ENCODE peak calls at places on chromosomes 12 and 14, in nine cellular contexts. One of them, this sample, is unnamed.

GRCh38 chr12:120007272-120007671 is 18.2 kb downstream of the BICDL1 start:
- DNase-seq in endodermal cell: no peak
- DNase-seq in BE2C: no peak
- DNase-seq in NB4: peak
- DNase-seq in A549: no peak
- DNase-seq in AG04450: no peak
- DNase-seq in GM23338: no peak
- DNase-seq in pancreas: no peak
- DNase-seq in left ventricle myocardium inferior: no peak
- DNase-seq in this sample: no peak

GRCh38 chr12:58648151-58648550 is 272.2 kb downstream of the LRIG3 start:
- DNase-seq in endodermal cell: no peak
- DNase-seq in BE2C: no peak
- DNase-seq in NB4: no peak
- DNase-seq in A549: no peak
- DNase-seq in AG04450: no peak
- DNase-seq in GM23338: no peak
- DNase-seq in pancreas: no peak
- DNase-seq in left ventricle myocardium inferior: no peak
- DNase-seq in this sample: no peak

GRCh38 chr14:50351016-50351415 is 38.9 kb downstream of the DMAC2L start:
- DNase-seq in endodermal cell: no peak
- DNase-seq in BE2C: no peak
- DNase-seq in NB4: peak
- DNase-seq in A549: no peak
- DNase-seq in AG04450: no peak
- DNase-seq in GM23338: no peak
- DNase-seq in pancreas: no peak
- DNase-seq in left ventricle myocardium inferior: no peak
- DNase-seq in this sample: no peak

GRCh38 chr14:81303258-81303935 is 82.6 kb upstream of the GTF2A1 start:
- DNase-seq in endodermal cell: no peak
- DNase-seq in BE2C: no peak
- DNase-seq in NB4: peak
- DNase-seq in A549: peak
- DNase-seq in AG04450: no peak
- DNase-seq in GM23338: no peak
- DNase-seq in pancreas: peak
- DNase-seq in left ventricle myocardium inferior: no peak
- DNase-seq in this sample: no peak

GRCh38 chr12:46831335-46832083 is 5.7 kb upstream of the SLC38A4 start:
- DNase-seq in endodermal cell: peak
- DNase-seq in BE2C: no peak
- DNase-seq in NB4: no peak
- DNase-seq in A549: no peak
- DNase-seq in AG04450: no peak
- DNase-seq in GM23338: peak
- DNase-seq in pancreas: peak
- DNase-seq in left ventricle myocardium inferior: peak
- DNase-seq in this sample: no peak

GRCh38 chr12:117041798-117042170 is 57.4 kb downstream of the TESC start:
- DNase-seq in endodermal cell: no peak
- DNase-seq in BE2C: no peak
- DNase-seq in NB4: no peak
- DNase-seq in A549: no peak
- DNase-seq in AG04450: no peak
- DNase-seq in GM23338: no peak
- DNase-seq in pancreas: no peak
- DNase-seq in left ventricle myocardium inferior: no peak
- DNase-seq in this sample: no peak

GRCh38 chr12:69008510-69008909 is 75.5 kb upstream of the CPM start:
- DNase-seq in endodermal cell: no peak
- DNase-seq in BE2C: no peak
- DNase-seq in NB4: peak
- DNase-seq in A549: no peak
- DNase-seq in AG04450: no peak
- DNase-seq in GM23338: no peak
- DNase-seq in pancreas: no peak
- DNase-seq in left ventricle myocardium inferior: no peak
- DNase-seq in this sample: no peak

GRCh38 chr12:662541-663292 is 528 bp downstream of the NINJ2 start:
- DNase-seq in endodermal cell: no peak
- DNase-seq in BE2C: no peak
- DNase-seq in NB4: peak
- DNase-seq in A549: no peak
- DNase-seq in AG04450: no peak
- DNase-seq in GM23338: no peak
- DNase-seq in pancreas: no peak
- DNase-seq in left ventricle myocardium inferior: no peak
- DNase-seq in this sample: no peak

DNA sequence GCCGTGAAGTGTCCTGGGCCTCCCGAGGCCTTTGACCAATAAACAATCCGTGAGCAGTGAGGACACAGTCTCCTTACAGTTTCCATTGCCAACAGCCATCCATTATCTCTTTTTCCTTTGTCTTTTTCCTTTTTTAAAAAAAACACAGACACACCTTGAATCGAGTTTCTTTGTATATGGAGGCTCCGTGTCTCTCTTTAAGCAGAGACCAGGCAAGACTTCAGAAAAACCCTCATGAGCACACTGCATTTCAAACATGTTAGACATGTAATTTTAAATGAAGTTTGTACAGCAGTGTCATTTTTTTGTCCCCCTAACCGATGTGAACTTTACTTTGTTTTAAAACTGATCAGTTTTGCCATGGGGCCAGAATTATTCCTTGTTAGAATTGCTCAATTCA is 111.1 kb downstream of the SPTSSA start:
- DNase-seq in endodermal cell: no peak
- DNase-seq in BE2C: no peak
- DNase-seq in NB4: no peak
- DNase-seq in A549: no peak
- DNase-seq in AG04450: no peak
- DNase-seq in GM23338: no peak
- DNase-seq in pancreas: no peak
- DNase-seq in left ventricle myocardium inferior: no peak
- DNase-seq in this sample: no peak
- TF ChIP-seq CTCF in endodermal cell: no peak
- TF ChIP-seq CTCF in BE2C: no peak
- TF ChIP-seq CTCF in NB4: no peak
- TF ChIP-seq CTCF in A549: no peak
- TF ChIP-seq CTCF in AG04450: no peak
- TF ChIP-seq CTCF in GM23338: no peak
- TF ChIP-seq CTCF in pancreas: no peak
- TF ChIP-seq CTCF in left ventricle myocardium inferior: no peak
- TF ChIP-seq CTCF in this sample: no peak

DNA sequence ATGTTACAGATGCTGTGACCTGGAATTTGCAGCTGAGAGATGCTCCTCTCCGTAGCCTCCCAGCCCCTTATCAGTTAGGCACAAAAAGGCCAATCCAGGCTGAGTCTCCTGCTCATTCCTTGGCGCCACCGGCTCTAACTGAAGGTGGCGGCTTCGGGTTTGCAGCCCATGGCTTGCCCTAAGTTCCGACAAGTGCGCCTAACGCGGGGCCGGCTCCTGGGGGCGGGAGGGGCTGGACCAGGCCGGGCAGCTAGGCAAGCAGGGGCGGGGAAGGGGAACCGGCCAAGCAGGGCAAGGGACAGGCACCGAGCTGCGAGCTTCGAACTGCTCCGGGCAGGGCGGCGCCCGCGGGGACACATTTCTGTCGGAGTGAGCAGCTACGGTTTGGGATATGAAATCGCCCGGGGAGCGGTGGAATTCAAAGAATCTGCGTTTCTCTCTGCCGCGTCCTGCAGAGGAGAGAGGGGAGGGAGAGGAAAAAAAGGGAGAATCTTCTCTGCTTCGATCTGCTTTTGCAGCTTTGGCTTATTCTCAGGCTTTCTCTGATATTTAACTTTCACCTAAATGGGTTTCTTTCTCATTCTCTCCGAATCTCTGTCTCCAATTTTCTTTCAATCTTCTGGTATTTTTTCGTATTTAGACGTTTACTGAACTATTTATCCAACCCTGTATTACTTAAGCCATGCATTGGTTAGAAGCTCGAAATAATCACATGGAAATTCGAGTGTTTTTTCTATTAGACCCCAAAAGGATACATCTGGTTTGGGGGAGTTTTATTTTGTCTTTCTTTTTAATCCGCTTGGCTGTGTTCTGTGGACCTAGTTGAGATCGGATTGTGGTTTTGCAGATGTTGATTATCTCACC is 1.6 kb upstream of the HOXC12 start:
- DNase-seq in endodermal cell: peak
- DNase-seq in BE2C: no peak
- DNase-seq in NB4: no peak
- DNase-seq in A549: peak
- DNase-seq in AG04450: no peak
- DNase-seq in GM23338: peak
- DNase-seq in pancreas: no peak
- DNase-seq in left ventricle myocardium inferior: no peak
- DNase-seq in this sample: no peak
- H3K4me3 ChIP-seq in endodermal cell: no peak
- H3K4me3 ChIP-seq in BE2C: no peak
- H3K4me3 ChIP-seq in NB4: no peak
- H3K4me3 ChIP-seq in A549: no peak
- H3K4me3 ChIP-seq in AG04450: no peak
- H3K4me3 ChIP-seq in GM23338: peak
- H3K4me3 ChIP-seq in pancreas: no peak
- H3K4me3 ChIP-seq in left ventricle myocardium inferior: no peak
- H3K4me3 ChIP-seq in this sample: no peak

GRCh38 chr14:65783576-65783975 is 371.0 kb downstream of the FUT8 start:
- DNase-seq in endodermal cell: peak
- DNase-seq in BE2C: no peak
- DNase-seq in NB4: no peak
- DNase-seq in A549: no peak
- DNase-seq in AG04450: no peak
- DNase-seq in GM23338: no peak
- DNase-seq in pancreas: no peak
- DNase-seq in left ventricle myocardium inferior: no peak
- DNase-seq in this sample: no peak

GRCh38 chr14:65780566-65780965 is 368.0 kb downstream of the FUT8 start:
- DNase-seq in endodermal cell: no peak
- DNase-seq in BE2C: no peak
- DNase-seq in NB4: no peak
- DNase-seq in A549: no peak
- DNase-seq in AG04450: no peak
- DNase-seq in GM23338: no peak
- DNase-seq in pancreas: no peak
- DNase-seq in left ventricle myocardium inferior: no peak
- DNase-seq in this sample: no peak

GRCh38 chr14:65784574-65784973 is 372.0 kb downstream of the FUT8 start:
- DNase-seq in endodermal cell: peak
- DNase-seq in BE2C: no peak
- DNase-seq in NB4: no peak
- DNase-seq in A549: no peak
- DNase-seq in AG04450: no peak
- DNase-seq in GM23338: no peak
- DNase-seq in pancreas: no peak
- DNase-seq in left ventricle myocardium inferior: no peak
- DNase-seq in this sample: no peak

GRCh38 chr14:65787461-65787860 is 374.9 kb downstream of the FUT8 start:
- DNase-seq in endodermal cell: no peak
- DNase-seq in BE2C: no peak
- DNase-seq in NB4: no peak
- DNase-seq in A549: no peak
- DNase-seq in AG04450: no peak
- DNase-seq in GM23338: no peak
- DNase-seq in pancreas: no peak
- DNase-seq in left ventricle myocardium inferior: no peak
- DNase-seq in this sample: no peak

DNA sequence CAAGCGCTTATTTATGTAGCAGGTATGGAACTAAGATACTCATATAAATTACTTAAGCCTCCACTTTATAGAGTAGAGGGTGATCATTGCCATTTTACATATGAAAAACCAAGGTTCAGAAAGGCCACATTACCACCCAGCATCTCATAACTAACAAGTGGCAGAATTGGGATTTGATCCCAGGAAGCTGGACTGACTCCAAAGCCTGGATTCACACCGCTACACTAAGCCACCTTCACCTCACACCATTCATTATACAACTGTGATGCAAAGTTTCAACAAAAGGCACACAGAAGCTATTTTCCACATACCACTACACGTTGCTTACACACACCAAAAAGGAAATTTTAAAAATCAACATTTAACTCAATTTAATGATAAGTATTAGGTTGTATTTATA is 370.6 kb downstream of the FUT8 start:
- DNase-seq in endodermal cell: peak
- DNase-seq in BE2C: no peak
- DNase-seq in NB4: no peak
- DNase-seq in A549: no peak
- DNase-seq in AG04450: no peak
- DNase-seq in GM23338: no peak
- DNase-seq in pancreas: no peak
- DNase-seq in left ventricle myocardium inferior: no peak
- DNase-seq in this sample: no peak
- TF ChIP-seq CTCF in endodermal cell: no peak
- TF ChIP-seq CTCF in BE2C: no peak
- TF ChIP-seq CTCF in NB4: no peak
- TF ChIP-seq CTCF in A549: no peak
- TF ChIP-seq CTCF in AG04450: no peak
- TF ChIP-seq CTCF in GM23338: no peak
- TF ChIP-seq CTCF in pancreas: no peak
- TF ChIP-seq CTCF in left ventricle myocardium inferior: no peak
- TF ChIP-seq CTCF in this sample: no peak

GRCh38 chr12:2643736-2644135 is 151.0 kb upstream of the FKBP4 start:
- DNase-seq in endodermal cell: peak
- DNase-seq in BE2C: no peak
- DNase-seq in NB4: no peak
- DNase-seq in A549: no peak
- DNase-seq in AG04450: no peak
- DNase-seq in GM23338: no peak
- DNase-seq in pancreas: no peak
- DNase-seq in left ventricle myocardium inferior: no peak
- DNase-seq in this sample: no peak

GRCh38 chr12:2647186-2647585 is 147.6 kb upstream of the FKBP4 start:
- DNase-seq in endodermal cell: no peak
- DNase-seq in BE2C: no peak
- DNase-seq in NB4: no peak
- DNase-seq in A549: no peak
- DNase-seq in AG04450: no peak
- DNase-seq in GM23338: no peak
- DNase-seq in pancreas: no peak
- DNase-seq in left ventricle myocardium inferior: no peak
- DNase-seq in this sample: no peak

GRCh38 chr12:2646341-2646740 is 148.4 kb upstream of the FKBP4 start:
- DNase-seq in endodermal cell: peak
- DNase-seq in BE2C: no peak
- DNase-seq in NB4: no peak
- DNase-seq in A549: no peak
- DNase-seq in AG04450: no peak
- DNase-seq in GM23338: no peak
- DNase-seq in pancreas: no peak
- DNase-seq in left ventricle myocardium inferior: no peak
- DNase-seq in this sample: no peak

GRCh38 chr12:2642896-2643425 is 151.8 kb upstream of the FKBP4 start:
- DNase-seq in endodermal cell: peak
- DNase-seq in BE2C: no peak
- DNase-seq in NB4: no peak
- DNase-seq in A549: no peak
- DNase-seq in AG04450: no peak
- DNase-seq in GM23338: no peak
- DNase-seq in pancreas: no peak
- DNase-seq in left ventricle myocardium inferior: no peak
- DNase-seq in this sample: no peak

DNA sequence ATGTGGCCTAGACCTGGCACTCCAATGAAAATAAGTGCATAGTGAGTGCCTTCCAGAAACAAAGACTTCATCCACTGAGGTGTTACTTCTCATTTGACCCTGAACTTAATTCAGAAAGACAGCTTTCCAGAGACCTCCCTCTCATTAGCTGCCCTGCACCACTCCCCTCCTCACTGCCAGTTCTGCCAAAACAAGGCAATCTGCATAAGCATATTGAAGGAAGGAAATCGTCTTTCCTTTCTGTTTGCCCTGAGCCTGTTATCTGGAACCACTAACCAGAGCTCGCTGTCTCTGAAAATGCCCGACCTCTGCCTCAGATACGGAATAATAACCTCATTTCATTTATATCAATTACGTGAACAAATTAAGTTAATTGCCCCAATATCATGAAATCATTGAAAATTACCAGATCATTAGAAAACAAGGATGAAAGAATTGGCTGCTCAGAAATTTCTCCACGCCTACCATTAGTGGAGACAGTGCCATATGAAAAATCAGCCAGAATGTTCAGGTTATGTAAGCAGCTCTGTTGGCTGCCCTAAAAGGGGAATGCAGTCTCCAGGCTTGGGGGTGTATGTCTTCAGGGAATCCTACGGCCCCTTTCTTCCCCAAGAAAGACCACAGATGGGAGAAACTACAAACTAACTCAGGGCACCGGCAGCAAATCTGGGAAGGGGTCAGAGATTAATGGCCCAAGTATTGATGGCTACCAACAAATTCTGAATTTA is 149.9 kb upstream of the FKBP4 start:
- DNase-seq in endodermal cell: peak
- DNase-seq in BE2C: no peak
- DNase-seq in NB4: no peak
- DNase-seq in A549: no peak
- DNase-seq in AG04450: no peak
- DNase-seq in GM23338: no peak
- DNase-seq in pancreas: no peak
- DNase-seq in left ventricle myocardium inferior: no peak
- DNase-seq in this sample: no peak
- H3K4me3 ChIP-seq in endodermal cell: no peak
- H3K4me3 ChIP-seq in BE2C: no peak
- H3K4me3 ChIP-seq in NB4: no peak
- H3K4me3 ChIP-seq in A549: no peak
- H3K4me3 ChIP-seq in AG04450: no peak
- H3K4me3 ChIP-seq in GM23338: no peak
- H3K4me3 ChIP-seq in pancreas: no peak
- H3K4me3 ChIP-seq in left ventricle myocardium inferior: no peak
- H3K4me3 ChIP-seq in this sample: no peak